ENCODE peak calls at places on chromosomes 3 and 15, in nine cellular contexts. G is SK-N-SH; H is heart left ventricle; X is body of pancreas; K is stomach; S is GM23338; F is bronchial epithelial cell; J is PC-9; V is CD4-positive, alpha-beta memory T cell. A is an unnamed sample.

GRCh38 chr15:66110788-66111187 is 142.8 kb downstream of the MEGF11 start:
- DNase-seq in X (no peak), F (no peak), S (no peak), K (no peak), H (no peak), J (no peak), G (no peak), V (no peak), A (no peak)

GRCh38 chr3:126979076-126979628 is 3.8 kb upstream of the PLXNA1 start:
- DNase-seq in V (no peak), X (no peak), F (no peak), K (no peak), G (no peak), H (no peak), S (no peak), J (no peak), A (no peak)

GRCh38 chr3:193693774-193694173 is 100.8 kb downstream of the OPA1 start:
- DNase-seq in H (no peak), G (no peak), J (no peak), V (no peak), K (no peak), F (no peak), S (no peak), X (no peak), A (no peak)

GRCh38 chr15:32671339-32672325 is 30.1 kb downstream of the SCG5 start:
- DNase-seq in J (no peak), X (no peak), H (no peak), G (no peak), F (no peak), K (no peak), V (no peak), S (no peak), A (no peak)

GRCh38 chr3:66428733-66429132 is 72.1 kb downstream of the LRIG1 start:
- DNase-seq in J (peak), S (no peak), K (peak), X (peak), G (peak), F (peak), H (peak), V (no peak), A (peak)

GRCh38 chr3:157888040-157888439 is 218.2 kb downstream of the SHOX2 start:
- DNase-seq in J (no peak), F (no peak), V (no peak), H (no peak), K (no peak), G (no peak), S (peak), X (no peak), A (no peak)

GRCh38 chr3:120348065-120348980 is 831 bp downstream of the LRRC58 start:
- DNase-seq in K (no peak), X (no peak), S (peak), V (no peak), J (no peak), G (peak), H (no peak), F (peak), A (no peak)

GRCh38 chr3:36405193-36405592 is 24.9 kb downstream of the STAC start:
- DNase-seq in S (no peak), V (no peak), J (no peak), K (no peak), X (no peak), G (no peak), F (peak), H (no peak), A (no peak)

GRCh38 chr3:146093928-146094327 is 67.1 kb downstream of the PLOD2 start:
- DNase-seq in H (no peak), K (no peak), G (no peak), V (no peak), X (no peak), J (no peak), F (no peak), S (no peak), A (peak)

GRCh38 chr15:70473623-70474366 is 289.6 kb downstream of the UACA start:
- DNase-seq in H (no peak), V (no peak), F (no peak), J (no peak), K (no peak), S (no peak), G (no peak), X (no peak), A (peak)

GRCh38 chr3:35778201-35778600 is 138.9 kb downstream of the ARPP21 start:
- DNase-seq in J (no peak), K (no peak), V (no peak), H (no peak), X (no peak), F (no peak), S (peak), G (no peak), A (no peak)

GRCh38 chr15:82081904-82082810 is 36.3 kb upstream of the MEX3B start:
- DNase-seq in K (no peak), H (no peak), X (no peak), J (no peak), F (peak), G (peak), S (peak), V (no peak), A (peak)

GRCh38 chr3:196012481-196012880 is 69.4 kb downstream of the TFRC start:
- DNase-seq in V (no peak), H (no peak), G (no peak), X (no peak), K (no peak), S (no peak), F (peak), J (peak), A (peak)

GRCh38 chr3:168653255-168653654 is 557.5 kb upstream of the GOLIM4 start:
- DNase-seq in J (no peak), G (no peak), X (no peak), K (no peak), S (peak), V (no peak), F (no peak), H (no peak), A (no peak)

GRCh38 chr15:39784125-39784524 is 1.5 kb upstream of the FSIP1 start:
- DNase-seq in F (peak), X (no peak), K (no peak), S (no peak), V (no peak), H (no peak), G (no peak), J (no peak), A (peak)

GRCh38 chr3:155676252-155676981 is 68.5 kb downstream of the PLCH1 start:
- DNase-seq in H (no peak), J (peak), F (peak), G (peak), V (no peak), K (peak), S (peak), X (peak), A (peak)

GRCh38 chr15:30036304-30036703 is 46.5 kb upstream of the GOLGA8J start:
- DNase-seq in J (no peak), G (no peak), H (no peak), V (no peak), X (no peak), K (no peak), S (peak), F (no peak), A (no peak)

GRCh38 chr3:23518441-23518840 is 287.3 kb upstream of the UBE2E1 start:
- DNase-seq in F (no peak), X (no peak), G (no peak), H (no peak), K (no peak), V (no peak), S (no peak), J (no peak), A (peak)

GRCh38 chr15:101059381-101060341 is 140.5 kb downstream of the LRRK1 start:
- DNase-seq in K (peak), H (no peak), V (no peak), G (no peak), X (no peak), F (no peak), J (no peak), S (no peak), A (no peak)

GRCh38 chr15:34754674-34755418 is at the start of gene GJD2:
- DNase-seq in H (no peak), F (no peak), K (no peak), V (no peak), X (peak), J (no peak), S (peak), G (peak), A (no peak)

GRCh38 chr15:62791694-62792093 is 250.9 kb upstream of the TPM1 start:
- DNase-seq in H (no peak), S (no peak), J (no peak), F (no peak), G (no peak), X (no peak), V (no peak), K (no peak), A (no peak)

GRCh38 chr3:158352551-158352950 is 218.4 kb upstream of the MLF1 start:
- DNase-seq in J (no peak), H (no peak), F (no peak), S (no peak), X (no peak), K (no peak), V (no peak), G (no peak), A (peak)

GRCh38 chr3:146052791-146053310 is 108.1 kb downstream of the PLOD2 start:
- DNase-seq in G (no peak), F (peak), S (peak), H (no peak), J (no peak), X (no peak), K (no peak), V (no peak), A (peak)

GRCh38 chr15:81312790-81313543 is 11.0 kb downstream of the STARD5 start:
- DNase-seq in K (peak), J (peak), V (no peak), X (peak), H (peak), G (no peak), F (peak), S (no peak), A (peak)

GRCh38 chr3:104909188-104909587 is 457.5 kb upstream of the ALCAM start:
- DNase-seq in V (no peak), K (no peak), F (peak), G (peak), S (no peak), J (no peak), X (no peak), H (no peak), A (peak)

GRCh38 chr3:138051946-138052802 is 42.2 kb downstream of the CLDN18 start:
- DNase-seq in S (peak), K (peak), J (no peak), V (no peak), G (peak), F (peak), H (no peak), X (peak), A (peak)

GRCh38 chr15:84741151-84741550 is 7.2 kb upstream of the ZNF592 start:
- DNase-seq in F (no peak), H (no peak), G (no peak), K (no peak), X (no peak), S (no peak), J (no peak), V (no peak), A (no peak)

GRCh38 chr3:100288288-100288894 is 27.6 kb downstream of the TBC1D23 start:
- DNase-seq in S (no peak), X (no peak), G (no peak), H (no peak), J (no peak), K (no peak), F (no peak), V (no peak), A (no peak)

GRCh38 chr3:20173844-20174410 is 12.1 kb downstream of the SGO1 start:
- DNase-seq in H (no peak), S (no peak), G (no peak), J (no peak), F (no peak), K (no peak), X (no peak), V (no peak), A (no peak)

GRCh38 chr3:8600457-8600856 is 44.1 kb downstream of the SSUH2 start:
- DNase-seq in X (no peak), G (no peak), J (no peak), H (no peak), S (no peak), K (no peak), F (no peak), V (no peak), A (no peak)

GRCh38 chr15:90161946-90162345 is 39.2 kb upstream of the SEMA4B start:
- DNase-seq in F (peak), H (no peak), K (no peak), G (no peak), S (no peak), V (no peak), J (no peak), X (no peak), A (no peak)

GRCh38 chr15:58378241-58379085 is 53.3 kb upstream of the LIPC start:
- DNase-seq in X (no peak), V (no peak), J (no peak), H (no peak), K (no peak), G (no peak), F (peak), S (no peak), A (peak)

GRCh38 chr3:119237299-119237698 is 3.4 kb downstream of the B4GALT4 start:
- DNase-seq in H (no peak), S (no peak), J (no peak), K (no peak), G (no peak), F (no peak), X (no peak), V (no peak), A (peak)

GRCh38 chr15:76337047-76337738 is 620 bp downstream of the ISL2 start:
- DNase-seq in V (peak), G (peak), X (no peak), F (no peak), K (no peak), J (no peak), H (no peak), S (peak), A (peak)

GRCh38 chr15:76335129-76335850 is 1.3 kb upstream of the ISL2 start:
- DNase-seq in S (peak), K (no peak), V (peak), G (no peak), F (no peak), J (no peak), X (no peak), H (no peak), A (no peak)

GRCh38 chr15:76337739-76338554 is 1.4 kb downstream of the ISL2 start:
- DNase-seq in K (no peak), S (peak), H (no peak), F (no peak), V (peak), X (no peak), J (no peak), G (peak), A (no peak)

GRCh38 chr15:76335851-76336253 is 721 bp upstream of the ISL2 start:
- DNase-seq in J (no peak), H (no peak), F (no peak), X (no peak), G (peak), V (peak), K (no peak), S (peak), A (no peak)

DNA sequence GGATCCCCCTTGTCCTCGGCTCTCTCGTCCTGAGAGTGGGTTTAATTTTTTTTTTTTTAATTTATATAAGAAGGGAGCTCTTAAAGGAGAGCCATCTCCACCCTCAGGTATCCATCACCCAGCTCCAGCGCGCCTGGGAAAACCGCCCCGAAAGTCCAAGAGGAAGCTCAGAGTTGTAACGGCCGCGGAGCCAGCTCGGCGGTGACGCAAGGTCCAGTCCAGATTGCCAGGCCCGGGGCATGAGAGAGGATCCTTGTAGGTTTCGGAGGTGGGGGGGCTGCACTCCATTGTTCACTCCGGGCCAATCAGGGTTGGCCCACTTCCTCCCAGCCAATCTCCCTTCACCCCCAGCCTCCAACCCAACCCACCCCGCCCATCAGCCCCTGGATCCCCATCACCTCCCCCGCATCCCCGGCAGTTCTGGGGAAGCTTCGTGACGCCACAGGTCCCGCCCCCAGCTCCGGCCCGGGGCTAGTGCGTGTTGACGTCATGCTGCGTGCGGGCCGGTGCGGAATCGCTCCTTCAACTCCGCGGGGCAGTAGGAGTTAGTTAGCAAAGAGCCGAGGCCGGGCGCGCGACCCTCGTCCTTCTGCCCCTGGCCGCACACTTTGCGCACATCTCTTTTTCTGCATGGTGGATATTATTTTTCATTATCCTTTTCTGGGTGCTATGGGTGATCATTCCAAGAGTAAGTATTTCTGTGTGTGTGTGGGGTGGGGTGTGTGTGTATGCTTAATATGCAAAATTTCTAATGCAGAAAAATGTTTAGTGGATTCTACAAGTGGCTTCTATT is at the start of gene ISL2:
- DNase-seq in X (peak), G (peak), K (peak), H (no peak), V (peak), F (peak), S (peak), J (no peak), A (peak)
- H3K4me3 ChIP-seq in X (no peak), G (peak), K (peak), H (no peak), V (peak), F (peak), S (peak), J (no peak), A (peak)

GRCh38 chr15:28105224-28105791 is 6.2 kb upstream of the OCA2 start:
- DNase-seq in J (no peak), S (no peak), K (no peak), H (no peak), X (no peak), V (no peak), F (no peak), G (no peak), A (no peak)

GRCh38 chr15:28107111-28107893 is 8.2 kb upstream of the OCA2 start:
- DNase-seq in G (no peak), J (no peak), S (peak), K (no peak), F (no peak), V (peak), H (no peak), X (peak), A (peak)

GRCh38 chr15:28106294-28107110 is 7.4 kb upstream of the OCA2 start:
- DNase-seq in J (no peak), K (no peak), H (no peak), G (peak), V (no peak), S (peak), X (peak), F (no peak), A (no peak)

GRCh38 chr15:28104326-28104725 is 5.2 kb upstream of the OCA2 start:
- DNase-seq in S (peak), J (no peak), X (no peak), G (no peak), H (no peak), K (no peak), F (no peak), V (no peak), A (no peak)

GRCh38 chr15:28105793-28106192 is 6.7 kb upstream of the OCA2 start:
- DNase-seq in H (no peak), J (no peak), V (no peak), K (no peak), X (no peak), S (no peak), F (no peak), G (no peak), A (no peak)
- H3K4me3 ChIP-seq in H (no peak), J (no peak), V (no peak), K (no peak), X (no peak), S (no peak), F (no peak), G (no peak), A (no peak)

GRCh38 chr3:43692971-43693370 is 2.2 kb downstream of the ABHD5 start:
- DNase-seq in S (no peak), F (no peak), H (no peak), X (no peak), G (no peak), V (no peak), J (no peak), K (no peak), A (no peak)

GRCh38 chr3:43691120-43692002 is 623 bp downstream of the ABHD5 start:
- DNase-seq in F (peak), K (peak), G (peak), S (peak), V (no peak), X (peak), J (peak), H (peak), A (peak)

GRCh38 chr3:43693594-43693993 is 2.9 kb downstream of the ABHD5 start:
- DNase-seq in X (no peak), H (no peak), S (no peak), F (peak), K (no peak), G (no peak), V (no peak), J (no peak), A (no peak)

GRCh38 chr3:43690400-43691119 is at the start of gene ABHD5:
- DNase-seq in X (peak), V (peak), G (peak), F (peak), S (peak), H (peak), K (peak), J (peak), A (peak)

GRCh38 chr3:43692085-43692484 is 1.3 kb downstream of the ABHD5 start:
- DNase-seq in J (peak), S (no peak), H (no peak), X (no peak), V (no peak), F (peak), K (no peak), G (no peak), A (no peak)
- H3K4me3 ChIP-seq in J (peak), S (peak), H (no peak), X (no peak), V (no peak), F (peak), K (peak), G (peak), A (peak)

GRCh38 chr15:52486003-52486996 is 42.4 kb downstream of the MYO5A start:
- DNase-seq in K (no peak), V (no peak), G (no peak), H (no peak), F (no peak), X (no peak), S (peak), J (no peak), A (no peak)

GRCh38 chr15:52481915-52482314 is 46.8 kb downstream of the MYO5A start:
- DNase-seq in K (no peak), G (no peak), S (no peak), J (no peak), V (peak), X (peak), F (peak), H (no peak), A (peak)

GRCh38 chr15:52485290-52485689 is 43.4 kb downstream of the MYO5A start:
- DNase-seq in H (no peak), X (no peak), G (no peak), K (no peak), J (no peak), S (no peak), F (no peak), V (no peak), A (no peak)

GRCh38 chr15:52480990-52481389 is 47.7 kb downstream of the MYO5A start:
- DNase-seq in K (no peak), G (no peak), H (no peak), J (no peak), F (no peak), S (no peak), X (no peak), V (no peak), A (no peak)

GRCh38 chr15:52483712-52484111 is 45.0 kb downstream of the MYO5A start:
- DNase-seq in H (no peak), F (peak), G (no peak), J (no peak), V (no peak), K (no peak), S (no peak), X (no peak), A (peak)
- H3K4me3 ChIP-seq in H (no peak), F (no peak), G (no peak), J (no peak), V (no peak), K (no peak), S (no peak), X (no peak), A (no peak)

GRCh38 chr3:147412917-147413711 is 3.9 kb downstream of the ZIC1 start:
- DNase-seq in V (no peak), X (no peak), F (no peak), H (no peak), K (no peak), J (no peak), G (no peak), S (peak), A (no peak)
- H3K4me3 ChIP-seq in V (peak), X (no peak), F (no peak), H (no peak), K (peak), J (no peak), G (no peak), S (peak), A (peak)